ENCODE peak calls at places on chromosomes 7 and 10, in six cellular contexts. C, S, A, N, U and K are unnamed samples.

GRCh38 chr7:37694208-37695080 is 10.9 kb downstream of the GPR141 start:
- DNase-seq in C (no peak), U (no peak), A (no peak), S (no peak), N (peak; percentile 15), K (peak; percentile 39)

GRCh38 chr7:105388373-105389089 is at the start of gene SRPK2:
- DNase-seq in C (peak; percentile 31), S (peak; percentile 72), A (no peak), U (peak; percentile 85), N (peak; percentile 79), K (peak; percentile 72)

GRCh38 chr10:10587744-10588393 is 429.8 kb upstream of the CELF2 start:
- DNase-seq in A (no peak), C (no peak), N (no peak), U (no peak), S (no peak), K (no peak)

GRCh38 chr7:157905740-157906461 is 569.1 kb downstream of the DNAJB6 start:
- DNase-seq in U (peak; percentile 82), C (no peak), A (peak; percentile 44), N (no peak), S (no peak), K (no peak)

GRCh38 chr7:139016931-139017511 is 18.8 kb downstream of the ZC3HAV1L start:
- DNase-seq in S (peak; percentile 74), N (peak; percentile 23), C (peak; percentile 75), U (peak; percentile 62), A (no peak), K (peak; percentile 62)

GRCh38 chr7:129906700-129907099 is 46.1 kb downstream of the UBE2H start:
- DNase-seq in A (no peak), S (no peak), C (no peak), U (no peak), N (no peak), K (peak; percentile 32)

GRCh38 chr7:50954716-50955115 is 172.0 kb upstream of the GRB10 start:
- DNase-seq in A (no peak), C (no peak), S (no peak), U (no peak), N (no peak), K (no peak)

GRCh38 chr10:27240891-27241639 is 468 bp upstream of the ACBD5 start:
- DNase-seq in C (no peak), N (peak; percentile 47), S (peak; percentile 44), A (no peak), U (peak; percentile 55), K (peak; percentile 33)

GRCh38 chr10:52048051-52048450 is 266.0 kb upstream of the DKK1 start:
- DNase-seq in C (no peak), S (no peak), N (no peak), U (no peak), A (no peak), K (no peak)

GRCh38 chr7:151796091-151796870 is 80.6 kb downstream of the PRKAG2 start:
- DNase-seq in N (no peak), A (no peak), S (no peak), U (no peak), C (peak; percentile 15), K (peak; percentile 74)

GRCh38 chr10:6045600-6046457 is 16.3 kb downstream of the IL2RA start:
- DNase-seq in S (no peak), A (no peak), U (no peak), N (no peak), C (no peak), K (no peak)

GRCh38 chr10:24440817-24441790 is 232.2 kb downstream of the KIAA1217 start:
- DNase-seq in C (peak; percentile 87), S (peak; percentile 78), U (no peak), A (no peak), N (no peak), K (peak; percentile 66)

GRCh38 chr7:66415659-66416265 is 210.6 kb downstream of the TPST1 start:
- DNase-seq in N (no peak), S (peak; percentile 15), U (no peak), C (peak; percentile 59), A (no peak), K (no peak)

GRCh38 chr7:76515999-76516443 is 5.7 kb downstream of the UPK3B start:
- DNase-seq in U (no peak), C (peak; percentile 23), S (no peak), N (no peak), A (no peak), K (no peak)

GRCh38 chr10:80580811-80581468 is 43.2 kb downstream of the SH2D4B start:
- DNase-seq in C (no peak), N (no peak), U (no peak), A (no peak), S (no peak), K (no peak)

GRCh38 chr10:114477285-114477684 is 73.0 kb upstream of the AFAP1L2 start:
- DNase-seq in A (no peak), C (no peak), N (no peak), U (no peak), S (no peak), K (no peak)

GRCh38 chr10:126057494-126057893 is 161.1 kb downstream of the FANK1 start:
- DNase-seq in N (no peak), U (no peak), C (no peak), A (no peak), S (no peak), K (no peak)

GRCh38 chr7:114901771-114902170 is 20.1 kb upstream of the MDFIC start:
- DNase-seq in C (peak; percentile 26), N (no peak), A (no peak), S (peak; percentile 14), U (no peak), K (peak; percentile 86)

GRCh38 chr7:87435546-87435945 is 39.9 kb downstream of the ABCB4 start:
- DNase-seq in C (peak; percentile 13), U (no peak), N (no peak), A (no peak), S (no peak), K (no peak)

GRCh38 chr10:43259248-43259980 is 7.5 kb downstream of the RASGEF1A start:
- DNase-seq in A (no peak), N (no peak), U (no peak), C (no peak), S (no peak), K (no peak)

GRCh38 chr10:50216894-50217293 is 34.4 kb downstream of the ASAH2 start:
- DNase-seq in S (no peak), U (peak; percentile 31), C (peak; percentile 10), N (peak; percentile 24), A (no peak), K (no peak)

DNA sequence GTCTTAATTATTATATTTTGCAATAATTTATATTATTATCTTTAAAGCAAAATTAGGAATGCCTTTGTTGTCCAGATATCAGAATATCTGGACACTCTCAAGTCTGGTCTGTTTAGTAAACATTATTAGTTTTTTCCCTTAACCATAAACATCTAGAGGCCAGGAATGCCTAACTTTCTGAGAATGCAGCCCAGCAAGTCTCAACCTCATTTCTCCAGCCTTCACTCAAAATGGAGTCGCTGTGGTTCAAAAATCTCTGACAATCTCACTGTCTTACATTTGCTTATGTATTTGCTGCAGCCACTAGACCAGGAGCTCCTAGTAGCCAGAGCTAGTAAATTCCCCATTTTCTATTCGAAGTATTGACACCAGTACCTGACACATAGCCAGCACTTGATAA is 49.7 kb upstream of the INHBA start:
- DNase-seq in N (no peak), S (no peak), U (no peak), A (no peak), C (no peak), K (peak; percentile 76)
- H4K91ac ChIP-seq in N (no peak overlapping the region), S (no peak overlapping the region), U (no peak overlapping the region), A (no peak overlapping the region), C (no peak overlapping the region), K (no peak overlapping the region)

GRCh38 chr10:35819736-35820135 is 177.6 kb upstream of the FZD8 start:
- DNase-seq in N (no peak), S (no peak), U (no peak), A (no peak), C (no peak), K (no peak)

GRCh38 chr10:35824704-35825103 is 182.6 kb upstream of the FZD8 start:
- DNase-seq in C (no peak), A (no peak), U (no peak), S (no peak), N (no peak), K (no peak)

GRCh38 chr10:35822316-35822715 is 180.2 kb upstream of the FZD8 start:
- DNase-seq in S (peak; percentile 76), U (peak; percentile 84), A (peak; percentile 31), C (peak; percentile 54), N (no peak), K (no peak)

GRCh38 chr10:35819011-35819410 is 176.9 kb upstream of the FZD8 start:
- DNase-seq in C (no peak), A (no peak), N (no peak), U (no peak), S (no peak), K (no peak)

GRCh38 chr10:35821339-35821911 is 179.3 kb upstream of the FZD8 start:
- DNase-seq in C (no peak), S (peak; percentile 8), N (no peak), U (no peak), A (no peak), K (no peak)
- H2BK5ac ChIP-seq in C (no peak overlapping the region), S (no peak overlapping the region), N (no peak overlapping the region), U (no peak overlapping the region), A (no peak overlapping the region), K (peak overlapping the region; percentile 38)

DNA sequence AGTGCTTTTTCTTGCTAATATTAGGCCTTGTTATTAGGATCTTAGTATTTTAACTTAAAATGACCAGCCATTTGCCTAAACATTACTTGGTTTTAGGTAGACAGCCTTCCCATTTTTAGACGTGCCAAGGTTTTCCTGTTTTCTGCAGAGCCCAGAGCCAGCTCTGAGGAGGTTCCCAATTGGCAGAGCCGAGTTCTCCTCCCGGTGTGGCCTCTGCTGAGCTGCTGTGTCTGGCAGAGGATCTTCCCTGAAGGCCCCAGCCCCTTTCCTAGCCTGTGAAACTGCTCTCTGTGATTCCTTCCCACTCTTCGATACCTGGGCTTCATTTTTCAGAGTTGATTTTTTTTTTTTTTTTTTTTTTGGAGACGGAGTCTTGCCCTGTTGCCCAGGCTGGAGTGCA is 91.4 kb downstream of the EEPD1 start:
- DNase-seq in S (no peak), U (no peak), C (no peak), N (no peak), A (no peak), K (no peak)
- H3K4ac ChIP-seq in S (no peak overlapping the region), U (no peak overlapping the region), C (no peak overlapping the region), N (no peak overlapping the region), A (no peak overlapping the region), K (no peak overlapping the region)

GRCh38 chr7:44391171-44391570 is 65.8 kb upstream of the CAMK2B start:
- DNase-seq in N (no peak), C (no peak), S (no peak), A (no peak), U (peak; percentile 13), K (no peak)
- H4K91ac ChIP-seq in N (no peak overlapping the region), C (no peak overlapping the region), S (no peak overlapping the region), A (no peak overlapping the region), U (no peak overlapping the region), K (no peak overlapping the region)

GRCh38 chr10:132443998-132444876 is 47.2 kb downstream of the PWWP2B start:
- DNase-seq in C (no peak), N (no peak), U (no peak), S (no peak), A (no peak), K (no peak)
- H2BK5ac ChIP-seq in C (no peak overlapping the region), N (peak overlapping the region; percentile 22), U (no peak overlapping the region), S (peak overlapping the region; percentile 85), A (peak overlapping the region; percentile 93), K (peak overlapping the region; percentile 28)

GRCh38 chr10:95263864-95264226 is 27.0 kb downstream of the PDLIM1 start:
- DNase-seq in N (no peak), S (no peak), C (no peak), A (no peak), U (no peak), K (no peak)
- H3K4ac ChIP-seq in N (no peak overlapping the region), S (no peak overlapping the region), C (no peak overlapping the region), A (peak overlapping the region; percentile 70), U (no peak overlapping the region), K (peak overlapping the region; percentile 44)